ENCODE peak calls at places on chromosomes 1 and 21, in five cellular contexts. Z is IMR-90, B is DMS 273 treated with DMSO at 0.1 percent for 48 hours, A is NCI-H2029 treated with DMSO at 0.1 percent for 48 hours, Q is HFFc6. H is an unnamed sample.

GRCh38 chr1:92411511-92411910 is 75.2 kb downstream of the GFI1 start:
- DNase-seq in Z (peak), B (peak), A (no peak), Q (peak), H (no peak)

GRCh38 chr1:206955476-206956312 is 9.4 kb upstream of the PIGR start:
- DNase-seq in Z (no peak), B (no peak), A (no peak), Q (no peak), H (no peak)

GRCh38 chr1:32892368-32893197 is 6.3 kb downstream of the HPCA start:
- DNase-seq in Z (no peak), B (no peak), A (no peak), Q (no peak), H (peak)

GRCh38 chr1:180181048-180181447 is 26.4 kb downstream of the QSOX1 start:
- DNase-seq in Z (no peak), B (no peak), A (no peak), Q (no peak), H (peak)

GRCh38 chr21:41411449-41412089 is 14.5 kb upstream of the MX1 start:
- DNase-seq in Z (no peak), B (no peak), A (peak), Q (no peak), H (no peak)

GRCh38 chr1:19066874-19067186 is 110.4 kb upstream of the IFFO2 start:
- DNase-seq in Z (no peak), B (no peak), A (no peak), Q (no peak), H (no peak)

GRCh38 chr1:212098771-212099170 is 63.2 kb downstream of the DTL start:
- DNase-seq in Z (no peak), B (no peak), A (no peak), Q (no peak), H (no peak)

GRCh38 chr1:208791458-208791857 is 547.3 kb upstream of the PLXNA2 start:
- DNase-seq in Z (no peak), B (no peak), A (no peak), Q (no peak), H (peak)

GRCh38 chr1:65467536-65467935 is 47.1 kb downstream of the LEPR start:
- DNase-seq in Z (peak), B (no peak), A (no peak), Q (no peak), H (no peak)

GRCh38 chr1:7770939-7771672 is at the start of gene VAMP3:
- DNase-seq in Z (peak), B (peak), A (peak), Q (peak), H (peak)

GRCh38 chr1:201886103-201886885 is 2.4 kb upstream of the SHISA4 start:
- DNase-seq in Z (no peak), B (no peak), A (no peak), Q (no peak), H (no peak)

GRCh38 chr1:225426395-225427248 is 1.2 kb downstream of the LBR start:
- DNase-seq in Z (peak), B (peak), A (no peak), Q (no peak), H (peak)

GRCh38 chr21:44800103-44800502 is 1.5 kb downstream of the UBE2G2 start:
- DNase-seq in Z (peak), B (no peak), A (no peak), Q (no peak), H (peak)

H was measured in A549.